ENCODE peak calls at places on chromosome 17, in eight cellular contexts. D is activated B cell treated with CpG ODN at 0.5 μM for 24 hours, L is cardiac fibroblast, I is adrenal gland, Z is ascending aorta, M is left ventricle myocardium inferior, R is IMR-90, F is mammary epithelial cell. E is an unnamed sample.
A peak's percentile ranks its signal among the peaks of the same experiment; 100 is the strongest.

GRCh38 chr17:66747561-66748275 is 87.2 kb upstream of the CACNG5 start:
- DNase-seq in D (no peak), L (peak; percentile 95), I (peak; percentile 58), Z (no peak), M (no peak), R (peak; percentile 80), F (peak; percentile 3), E (no peak)

GRCh38 chr17:83036193-83036592 is 43.2 kb upstream of the METRNL start:
- DNase-seq in D (no peak), L (no peak), I (no peak), Z (no peak), M (no peak), R (no peak), F (no peak), E (no peak)

GRCh38 chr17:46115687-46116086 is 77.5 kb downstream of the KANSL1 start:
- DNase-seq in D (no peak), L (no peak), I (no peak), Z (no peak), M (no peak), R (peak; percentile 18), F (no peak), E (no peak)

GRCh38 chr17:29612094-29612403 is 10.7 kb downstream of the CORO6 start:
- DNase-seq in D (no peak), L (no peak), I (no peak), Z (no peak), M (no peak), R (no peak), F (no peak), E (no peak)

GRCh38 chr17:46200200-46200599 is 7.0 kb upstream of the KANSL1 start:
- DNase-seq in D (no peak), L (no peak), I (no peak), Z (no peak), M (no peak), R (no peak), F (no peak), E (no peak)

GRCh38 chr17:75806822-75807500 is 22.4 kb downstream of the UNK start:
- DNase-seq in D (no peak), L (no peak), I (no peak), Z (no peak), M (peak; percentile 57), R (no peak), F (no peak), E (no peak)

GRCh38 chr17:46978489-46979022 is 497 bp downstream of the RPRML start:
- DNase-seq in D (peak; percentile 25), L (no peak), I (no peak), Z (no peak), M (no peak), R (no peak), F (no peak), E (peak; percentile 40)

GRCh38 chr17:64103751-64104364 is 26.1 kb downstream of the ERN1 start:
- DNase-seq in D (no peak), L (peak; percentile 78), I (no peak), Z (no peak), M (no peak), R (peak; percentile 61), F (peak; percentile 76), E (no peak)

GRCh38 chr17:1484586-1485310 is 7.7 kb downstream of the MYO1C start:
- DNase-seq in D (peak; percentile 82), L (peak; percentile 52), I (peak; percentile 37), Z (peak; percentile 75), M (peak; percentile 61), R (no peak), F (peak; percentile 32), E (peak; percentile 63)

GRCh38 chr17:38320482-38320881 is 23.3 kb downstream of the GPR179 start:
- DNase-seq in D (no peak), L (no peak), I (no peak), Z (peak; percentile 30), M (no peak), R (no peak), F (no peak), E (no peak)

GRCh38 chr17:63774982-63775290 is 966 bp downstream of the DDX42 start:
- DNase-seq in D (no peak), L (peak; percentile 30), I (no peak), Z (no peak), M (no peak), R (peak; percentile 21), F (peak; percentile 30), E (no peak)

GRCh38 chr17:6641374-6641818 is 536 bp downstream of the TXNDC17 start:
- DNase-seq in D (no peak), L (no peak), I (no peak), Z (no peak), M (no peak), R (no peak), F (peak; percentile 33), E (no peak)

GRCh38 chr17:79942011-79942405 is 93.7 kb downstream of the TBC1D16 start:
- DNase-seq in D (no peak), L (no peak), I (peak; percentile 6), Z (no peak), M (peak; percentile 5), R (no peak), F (no peak), E (no peak)

GRCh38 chr17:74442670-74443515 is 11.0 kb downstream of the GPRC5C start:
- DNase-seq in D (peak; percentile 60), L (peak; percentile 31), I (peak; percentile 90), Z (peak; percentile 90), M (peak; percentile 94), R (no peak), F (no peak), E (peak; percentile 75)

GRCh38 chr17:45265823-45266222 is 3.9 kb upstream of the SPATA32 start:
- DNase-seq in D (no peak), L (peak; percentile 90), I (peak; percentile 77), Z (no peak), M (no peak), R (peak; percentile 87), F (peak; percentile 27), E (no peak)

GRCh38 chr17:66548659-66549311 is 246.4 kb downstream of the PRKCA start:
- DNase-seq in D (no peak), L (no peak), I (no peak), Z (no peak), M (no peak), R (no peak), F (no peak), E (no peak)

GRCh38 chr17:76147211-76148014 is 6.4 kb upstream of the FOXJ1 start:
- DNase-seq in D (no peak), L (peak; percentile 47), I (no peak), Z (no peak), M (no peak), R (peak; percentile 26), F (peak; percentile 11), E (no peak)

GRCh38 chr17:43524945-43525575 is 21.1 kb downstream of the ETV4 start:
- DNase-seq in D (no peak), L (peak; percentile 68), I (no peak), Z (no peak), M (no peak), R (peak; percentile 27), F (no peak), E (no peak)

GRCh38 chr17:47604268-47604927 is 45.3 kb upstream of the KPNB1 start:
- DNase-seq in D (no peak), L (peak; percentile 82), I (no peak), Z (no peak), M (peak; percentile 29), R (peak; percentile 85), F (no peak), E (peak; percentile 4)

GRCh38 chr17:72115789-72116520 is 4.9 kb upstream of the SOX9 start:
- DNase-seq in D (no peak), L (no peak), I (no peak), Z (no peak), M (no peak), R (no peak), F (peak; percentile 64), E (peak; percentile 42)

GRCh38 chr17:28112199-28112995 is 69.9 kb downstream of the NLK start:
- DNase-seq in D (no peak), L (peak; percentile 50), I (no peak), Z (no peak), M (no peak), R (peak; percentile 35), F (no peak), E (no peak)

DNA sequence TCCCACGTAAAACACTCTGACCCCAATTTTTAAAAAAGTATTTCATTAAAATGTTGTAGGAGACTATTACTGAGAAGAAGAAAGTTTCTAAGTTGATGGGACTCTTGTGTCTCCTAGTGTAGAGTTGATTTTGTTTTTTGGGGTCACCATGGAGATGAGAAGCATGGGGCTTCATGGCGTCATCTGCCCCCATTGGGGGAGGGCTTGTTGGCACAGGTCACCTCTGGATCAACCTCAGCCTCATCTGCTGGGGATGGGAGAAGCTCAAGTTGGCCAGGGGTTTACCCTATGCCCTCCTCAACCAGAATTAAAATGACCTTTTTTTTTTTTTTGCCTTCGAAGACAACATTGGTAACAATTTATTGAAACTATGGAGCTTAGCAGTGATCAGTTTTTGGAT is 28.3 kb downstream of the MSI2 start:
- DNase-seq in D (no peak), L (no peak), I (no peak), Z (no peak), M (no peak), R (no peak), F (no peak), E (no peak)
- TF ChIP-seq CTCF in D (no peak), L (no peak), I (no peak), Z (no peak), M (no peak), R (no peak), F (no peak), E (no peak)

GRCh38 chr17:8310601-8311123 is 621 bp downstream of the ARHGEF15 start:
- DNase-seq in D (no peak), L (no peak), I (no peak), Z (no peak), M (peak; percentile 46), R (no peak), F (no peak), E (no peak)
- TF ChIP-seq CTCF in D (no peak), L (no peak), I (no peak), Z (no peak), M (no peak), R (no peak), F (no peak), E (no peak)

DNA sequence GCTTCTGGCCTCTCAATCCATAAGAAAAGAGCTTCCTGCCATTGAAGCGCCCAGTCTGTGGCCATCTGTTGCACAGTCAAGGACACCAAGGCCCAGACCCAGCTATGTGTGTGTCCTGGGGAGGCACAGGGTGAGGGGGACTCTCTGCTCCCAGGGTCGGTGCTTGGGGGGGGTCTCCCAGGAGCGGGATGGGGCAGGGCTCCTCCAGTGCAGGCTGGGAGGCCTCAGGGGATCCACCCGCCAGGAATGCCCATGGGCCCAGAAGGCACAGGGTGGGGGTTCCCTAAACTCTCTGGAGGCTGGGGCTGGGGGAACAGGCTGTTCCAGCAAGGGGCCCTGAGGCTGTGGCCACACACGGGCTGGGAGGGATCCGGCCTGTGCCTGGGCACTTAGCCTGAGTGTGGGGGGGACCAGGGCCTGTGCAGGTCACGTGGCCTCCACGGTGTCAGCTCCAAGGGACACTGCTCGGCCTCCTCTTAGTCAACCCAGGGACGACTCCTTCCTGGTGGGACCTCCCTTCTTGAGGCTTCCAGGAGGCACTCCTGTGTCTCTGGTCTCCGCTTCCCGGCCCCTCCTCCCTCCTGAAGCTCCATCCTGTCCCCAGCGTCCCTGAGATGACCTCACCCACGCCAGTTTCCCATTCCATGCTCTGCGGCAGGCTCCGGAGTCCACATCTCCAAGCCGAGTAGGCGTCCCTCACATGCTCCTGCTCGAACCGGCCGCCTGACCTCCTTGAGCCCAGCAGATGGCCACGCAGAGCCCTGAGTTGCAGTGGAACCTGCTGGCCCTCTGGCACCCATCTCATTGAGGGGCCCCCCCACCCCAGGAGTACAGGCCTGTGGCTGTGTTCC is 23.1 kb upstream of the BAHCC1 start:
- DNase-seq in D (no peak), L (peak; percentile 43), I (peak; percentile 49), Z (no peak), M (peak; percentile 71), R (peak; percentile 48), F (no peak), E (peak; percentile 49)
- TF ChIP-seq CTCF in D (no peak), L (peak; percentile 32), I (peak; percentile 27), Z (peak; percentile 12), M (peak; percentile 52), R (peak; percentile 52), F (peak; percentile 47), E (peak; percentile 32)

GRCh38 chr17:58156839-58157803 is 8.9 kb downstream of the OR4D1 start:
- DNase-seq in D (no peak), L (peak; percentile 2), I (peak; percentile 8), Z (no peak), M (peak; percentile 21), R (no peak), F (peak; percentile 8), E (peak; percentile 62)
- TF ChIP-seq CTCF in D (no peak), L (no peak), I (no peak), Z (no peak), M (no peak), R (no peak), F (no peak), E (no peak)